ENCODE peak calls at places on chromosome 15, in eight cellular contexts. X is PC-3, M is lower lobe of right lung, N is DMS53, T is left kidney, K is colonic mucosa, F is esophagus muscularis mucosa, C is cardiac fibroblast. R is an unnamed sample.

GRCh38 chr15:99485153-99485947 is 80.4 kb upstream of the MEF2A start:
- DNase-seq in X (no peak), K (no peak), M (no peak), C (no peak), N (no peak), F (no peak), T (no peak), R (no peak)

GRCh38 chr15:91992940-91993339 is 139.4 kb downstream of the SLCO3A1 start:
- DNase-seq in C (no peak), K (no peak), M (no peak), N (no peak), F (no peak), T (no peak), X (no peak), R (no peak)

GRCh38 chr15:101389362-101389761 is 94.3 kb upstream of the SNRPA1 start:
- DNase-seq in K (no peak), T (no peak), C (no peak), X (no peak), N (no peak), F (no peak), M (no peak), R (no peak)

GRCh38 chr15:57382969-57383368 is 6.7 kb downstream of the CGNL1 start:
- DNase-seq in F (no peak), N (no peak), C (no peak), T (no peak), M (no peak), K (no peak), X (no peak), R (no peak)

GRCh38 chr15:63939531-63940130 is 105.9 kb upstream of the HERC1 start:
- DNase-seq in N (no peak), K (peak; percentile 27), M (no peak), C (peak; percentile 88), F (peak; percentile 87), T (peak; percentile 51), X (no peak), R (peak; percentile 91)

GRCh38 chr15:31478781-31479221 is 152.2 kb downstream of the KLF13 start:
- DNase-seq in T (no peak), N (no peak), K (no peak), X (no peak), M (no peak), F (no peak), C (no peak), R (no peak)

GRCh38 chr15:90986790-90987507 is 7.4 kb downstream of the PRC1 start:
- DNase-seq in T (no peak), M (no peak), X (no peak), F (no peak), N (no peak), K (no peak), C (no peak), R (no peak)

GRCh38 chr15:60379466-60380274 is 18.1 kb downstream of the ANXA2 start:
- DNase-seq in T (peak; percentile 84), K (peak; percentile 44), F (no peak), M (no peak), N (no peak), C (peak; percentile 91), X (peak; percentile 86), R (peak; percentile 88)

GRCh38 chr15:78390242-78390641 is 47.8 kb upstream of the IREB2 start:
- DNase-seq in T (no peak), X (no peak), F (no peak), N (no peak), M (no peak), K (no peak), C (no peak), R (no peak)

GRCh38 chr15:60118564-60119080 is 114.5 kb downstream of the FOXB1 start:
- DNase-seq in T (no peak), X (no peak), F (no peak), K (no peak), M (no peak), N (no peak), C (no peak), R (no peak)

GRCh38 chr15:38696120-38696727 is 131.6 kb upstream of the RASGRP1 start:
- DNase-seq in K (no peak), F (no peak), T (no peak), N (no peak), C (peak; percentile 36), X (peak; percentile 24), M (no peak), R (peak; percentile 72)

GRCh38 chr15:77013786-77014136 is 18.8 kb downstream of the PSTPIP1 start:
- DNase-seq in X (peak; percentile 12), K (no peak), N (no peak), F (no peak), M (no peak), C (no peak), T (no peak), R (no peak)

GRCh38 chr15:33211409-33211808 is 16.9 kb upstream of the FMN1 start:
- DNase-seq in M (no peak), F (no peak), X (no peak), N (peak; percentile 39), K (peak; percentile 39), C (no peak), T (peak; percentile 37), R (peak; percentile 75)

GRCh38 chr15:58064119-58065010 is 1.1 kb downstream of the ALDH1A2 start:
- DNase-seq in M (no peak), N (no peak), F (no peak), X (no peak), T (peak; percentile 46), K (no peak), C (peak; percentile 21), R (no peak)

GRCh38 chr15:91660174-91660649 is 193.3 kb upstream of the SLCO3A1 start:
- DNase-seq in K (no peak), N (peak; percentile 16), T (no peak), F (no peak), X (no peak), C (no peak), M (no peak), R (no peak)

GRCh38 chr15:44029940-44030568 is 165.0 kb downstream of the FRMD5 start:
- DNase-seq in K (no peak), N (no peak), X (no peak), C (peak; percentile 82), T (peak; percentile 21), F (no peak), M (no peak), R (peak; percentile 58)

GRCh38 chr15:40872791-40873526 is 1.1 kb downstream of the RHOV start:
- DNase-seq in T (no peak), F (no peak), C (no peak), M (no peak), N (no peak), X (no peak), K (no peak), R (no peak)

GRCh38 chr15:72242775-72243370 is 11.9 kb upstream of the PKM start:
- DNase-seq in N (no peak), M (no peak), T (no peak), C (no peak), K (no peak), F (no peak), X (no peak), R (no peak)

GRCh38 chr15:42131826-42132806 is 24.3 kb downstream of the PLA2G4F start:
- DNase-seq in K (peak; percentile 18), N (peak; percentile 26), M (peak; percentile 65), F (peak; percentile 80), C (no peak), T (no peak), X (no peak), R (no peak)

GRCh38 chr15:82047493-82048446 is 2.0 kb upstream of the MEX3B start:
- DNase-seq in C (peak; percentile 43), F (no peak), N (no peak), K (no peak), X (no peak), T (peak; percentile 87), M (no peak), R (no peak)

GRCh38 chr15:84816694-84817460 is at the start of gene ALPK3:
- DNase-seq in F (no peak), C (no peak), N (peak; percentile 83), X (no peak), K (no peak), T (peak; percentile 88), M (peak; percentile 70), R (peak; percentile 93)

GRCh38 chr15:58588096-58588495 is 156.3 kb downstream of the LIPC start:
- DNase-seq in X (no peak), C (no peak), K (no peak), N (no peak), T (no peak), M (no peak), F (no peak), R (peak; percentile 16)

GRCh38 chr15:64746921-64747320 is 28.5 kb downstream of the RBPMS2 start:
- DNase-seq in K (no peak), N (no peak), X (no peak), T (no peak), C (no peak), M (no peak), F (no peak), R (peak; percentile 23)

GRCh38 chr15:39426552-39427532 is 154.0 kb upstream of the THBS1 start:
- DNase-seq in C (peak; percentile 73), K (no peak), M (peak; percentile 73), N (peak; percentile 57), X (no peak), F (peak; percentile 94), T (peak; percentile 50), R (peak; percentile 99)

GRCh38 chr15:74406992-74407705 is 26.6 kb downstream of the SEMA7A start:
- DNase-seq in C (peak; percentile 89), N (peak; percentile 26), K (no peak), F (no peak), M (no peak), X (peak; percentile 90), T (peak; percentile 94), R (peak; percentile 93)

GRCh38 chr15:39404767-39405173 is 176.1 kb upstream of the THBS1 start:
- DNase-seq in M (no peak), T (no peak), X (peak; percentile 92), K (no peak), F (no peak), C (peak; percentile 92), N (no peak), R (peak; percentile 71)

GRCh38 chr15:25795712-25796111 is 67.4 kb downstream of the ATP10A start:
- DNase-seq in F (peak; percentile 29), N (no peak), M (no peak), K (peak; percentile 13), T (no peak), X (no peak), C (no peak), R (no peak)

GRCh38 chr15:49225572-49226281 is 55.7 kb downstream of the GALK2 start:
- DNase-seq in T (peak; percentile 45), C (peak; percentile 42), X (peak; percentile 20), M (no peak), N (peak; percentile 33), F (no peak), K (no peak), R (no peak)

R was measured in myocyte.